ENCODE peak calls at places on chromosomes 16 and 17, in eight cellular contexts. One of them, this sample, is unnamed.
A peak's percentile ranks its signal among the peaks of the same experiment; 100 is the strongest.

GRCh38 chr17:2192367-2193028 is 111.1 kb downstream of the SMG6 start:
- DNase-seq in PC-3: peak; percentile 88
- DNase-seq in breast epithelium: no peak
- DNase-seq in H1: no peak
- DNase-seq in progenitor cell of endocrine pancreas: no peak
- DNase-seq in mammary epithelial cell: peak; percentile 96
- DNase-seq in GM13976: no peak
- DNase-seq in choroid plexus epithelial cell: peak; percentile 92
- DNase-seq in this sample: no peak

GRCh38 chr17:69401251-69401650 is 13.2 kb upstream of the MAP2K6 start:
- DNase-seq in PC-3: peak; percentile 32
- DNase-seq in breast epithelium: no peak
- DNase-seq in H1: no peak
- DNase-seq in progenitor cell of endocrine pancreas: no peak
- DNase-seq in mammary epithelial cell: no peak
- DNase-seq in GM13976: no peak
- DNase-seq in choroid plexus epithelial cell: no peak
- DNase-seq in this sample: no peak

GRCh38 chr17:48160177-48160967 is 52.8 kb downstream of the SNX11 start:
- DNase-seq in PC-3: no peak
- DNase-seq in breast epithelium: no peak
- DNase-seq in H1: peak; percentile 88
- DNase-seq in progenitor cell of endocrine pancreas: peak; percentile 24
- DNase-seq in mammary epithelial cell: no peak
- DNase-seq in GM13976: no peak
- DNase-seq in choroid plexus epithelial cell: no peak
- DNase-seq in this sample: no peak

GRCh38 chr16:30710971-30711370 is 12.0 kb downstream of the SRCAP start:
- DNase-seq in PC-3: peak; percentile 10
- DNase-seq in breast epithelium: no peak
- DNase-seq in H1: no peak
- DNase-seq in progenitor cell of endocrine pancreas: no peak
- DNase-seq in mammary epithelial cell: no peak
- DNase-seq in GM13976: no peak
- DNase-seq in choroid plexus epithelial cell: no peak
- DNase-seq in this sample: no peak

GRCh38 chr17:55758171-55758570 is 7.3 kb downstream of the PCTP start:
- DNase-seq in PC-3: no peak
- DNase-seq in breast epithelium: no peak
- DNase-seq in H1: no peak
- DNase-seq in progenitor cell of endocrine pancreas: no peak
- DNase-seq in mammary epithelial cell: no peak
- DNase-seq in GM13976: no peak
- DNase-seq in choroid plexus epithelial cell: no peak
- DNase-seq in this sample: no peak

GRCh38 chr16:24875466-24875865 is 29.7 kb downstream of the SLC5A11 start:
- DNase-seq in PC-3: no peak
- DNase-seq in breast epithelium: no peak
- DNase-seq in H1: no peak
- DNase-seq in progenitor cell of endocrine pancreas: no peak
- DNase-seq in mammary epithelial cell: no peak
- DNase-seq in GM13976: no peak
- DNase-seq in choroid plexus epithelial cell: no peak
- DNase-seq in this sample: no peak

GRCh38 chr16:83914091-83914710 is 15.3 kb downstream of the MLYCD start:
- DNase-seq in PC-3: no peak
- DNase-seq in breast epithelium: no peak
- DNase-seq in H1: no peak
- DNase-seq in progenitor cell of endocrine pancreas: no peak
- DNase-seq in mammary epithelial cell: no peak
- DNase-seq in GM13976: peak; percentile 21
- DNase-seq in choroid plexus epithelial cell: no peak
- DNase-seq in this sample: no peak

GRCh38 chr17:82831818-82832200 is 8.0 kb downstream of the ZNF750 start:
- DNase-seq in PC-3: no peak
- DNase-seq in breast epithelium: no peak
- DNase-seq in H1: no peak
- DNase-seq in progenitor cell of endocrine pancreas: no peak
- DNase-seq in mammary epithelial cell: no peak
- DNase-seq in GM13976: no peak
- DNase-seq in choroid plexus epithelial cell: no peak
- DNase-seq in this sample: no peak

GRCh38 chr16:70804153-70804728 is 3.3 kb upstream of the VAC14 start:
- DNase-seq in PC-3: peak; percentile 5
- DNase-seq in breast epithelium: no peak
- DNase-seq in H1: no peak
- DNase-seq in progenitor cell of endocrine pancreas: no peak
- DNase-seq in mammary epithelial cell: peak; percentile 91
- DNase-seq in GM13976: no peak
- DNase-seq in choroid plexus epithelial cell: peak; percentile 98
- DNase-seq in this sample: no peak

GRCh38 chr17:64295146-64295545 is 32.1 kb upstream of the TEX2 start:
- DNase-seq in PC-3: no peak
- DNase-seq in breast epithelium: no peak
- DNase-seq in H1: no peak
- DNase-seq in progenitor cell of endocrine pancreas: no peak
- DNase-seq in mammary epithelial cell: no peak
- DNase-seq in GM13976: no peak
- DNase-seq in choroid plexus epithelial cell: no peak
- DNase-seq in this sample: no peak

GRCh38 chr17:64289652-64290051 is 26.6 kb upstream of the TEX2 start:
- DNase-seq in PC-3: no peak
- DNase-seq in breast epithelium: no peak
- DNase-seq in H1: no peak
- DNase-seq in progenitor cell of endocrine pancreas: no peak
- DNase-seq in mammary epithelial cell: no peak
- DNase-seq in GM13976: no peak
- DNase-seq in choroid plexus epithelial cell: no peak
- DNase-seq in this sample: no peak

GRCh38 chr17:64296246-64296645 is 33.2 kb upstream of the TEX2 start:
- DNase-seq in PC-3: no peak
- DNase-seq in breast epithelium: no peak
- DNase-seq in H1: no peak
- DNase-seq in progenitor cell of endocrine pancreas: no peak
- DNase-seq in mammary epithelial cell: no peak
- DNase-seq in GM13976: no peak
- DNase-seq in choroid plexus epithelial cell: peak; percentile 77
- DNase-seq in this sample: no peak

DNA sequence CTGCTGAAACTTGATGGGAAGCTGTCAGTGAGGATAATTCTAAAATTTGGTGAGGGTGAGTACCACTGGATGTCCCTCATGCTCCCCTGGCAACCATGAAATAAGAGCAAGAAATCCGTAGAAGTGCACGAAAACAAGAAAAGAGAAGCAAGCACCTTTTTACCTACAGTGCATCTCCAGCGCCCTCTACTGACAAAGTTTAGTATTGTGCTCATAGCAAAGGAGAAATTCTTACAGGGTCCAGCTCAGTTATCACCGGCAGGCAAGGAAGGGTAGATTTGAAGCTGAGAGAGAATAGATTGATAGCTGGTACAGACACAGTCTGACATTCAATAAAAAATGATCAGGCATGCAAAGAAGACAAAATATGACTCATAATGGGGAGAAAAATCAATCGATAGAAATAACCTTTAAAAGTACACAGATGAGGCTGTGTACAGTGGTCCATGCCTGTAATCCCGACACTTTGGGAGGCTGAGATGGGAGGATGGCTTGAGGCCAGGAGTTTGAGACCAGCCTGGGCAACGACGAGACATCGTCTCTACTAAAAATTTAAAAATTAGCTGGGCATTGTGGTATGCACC is 28.3 kb upstream of the TEX2 start:
- DNase-seq in PC-3: peak; percentile 43
- DNase-seq in breast epithelium: no peak
- DNase-seq in H1: no peak
- DNase-seq in progenitor cell of endocrine pancreas: no peak
- DNase-seq in mammary epithelial cell: no peak
- DNase-seq in GM13976: no peak
- DNase-seq in choroid plexus epithelial cell: no peak
- DNase-seq in this sample: no peak
- TF ChIP-seq CTCF in PC-3: peak; percentile 71
- TF ChIP-seq CTCF in breast epithelium: no peak
- TF ChIP-seq CTCF in H1: peak; percentile 47
- TF ChIP-seq CTCF in progenitor cell of endocrine pancreas: peak; percentile 50
- TF ChIP-seq CTCF in mammary epithelial cell: peak; percentile 54
- TF ChIP-seq CTCF in GM13976: no peak
- TF ChIP-seq CTCF in choroid plexus epithelial cell: peak; percentile 45
- TF ChIP-seq CTCF in this sample: peak; percentile 44

GRCh38 chr16:87391950-87392822 is at the start of gene MAP1LC3B:
- DNase-seq in PC-3: peak; percentile 94
- DNase-seq in breast epithelium: peak; percentile 95
- DNase-seq in H1: peak; percentile 87
- DNase-seq in progenitor cell of endocrine pancreas: peak; percentile 99
- DNase-seq in mammary epithelial cell: peak; percentile 96
- DNase-seq in GM13976: peak; percentile 98
- DNase-seq in choroid plexus epithelial cell: peak; percentile 97
- DNase-seq in this sample: peak; percentile 71
- TF ChIP-seq CTCF in PC-3: no peak
- TF ChIP-seq CTCF in breast epithelium: no peak
- TF ChIP-seq CTCF in H1: no peak
- TF ChIP-seq CTCF in progenitor cell of endocrine pancreas: no peak
- TF ChIP-seq CTCF in mammary epithelial cell: no peak
- TF ChIP-seq CTCF in GM13976: no peak
- TF ChIP-seq CTCF in choroid plexus epithelial cell: no peak
- TF ChIP-seq CTCF in this sample: no peak

GRCh38 chr17:46194393-46195216 is 1.4 kb upstream of the KANSL1 start:
- DNase-seq in PC-3: peak; percentile 66
- DNase-seq in breast epithelium: no peak
- DNase-seq in H1: no peak
- DNase-seq in progenitor cell of endocrine pancreas: no peak
- DNase-seq in mammary epithelial cell: no peak
- DNase-seq in GM13976: peak; percentile 70
- DNase-seq in choroid plexus epithelial cell: peak; percentile 67
- DNase-seq in this sample: no peak
- TF ChIP-seq CTCF in PC-3: peak; percentile 84
- TF ChIP-seq CTCF in breast epithelium: no peak
- TF ChIP-seq CTCF in H1: peak; percentile 46
- TF ChIP-seq CTCF in progenitor cell of endocrine pancreas: peak; percentile 68
- TF ChIP-seq CTCF in mammary epithelial cell: peak; percentile 47
- TF ChIP-seq CTCF in GM13976: peak; percentile 28
- TF ChIP-seq CTCF in choroid plexus epithelial cell: peak; percentile 68
- TF ChIP-seq CTCF in this sample: peak; percentile 79

DNA sequence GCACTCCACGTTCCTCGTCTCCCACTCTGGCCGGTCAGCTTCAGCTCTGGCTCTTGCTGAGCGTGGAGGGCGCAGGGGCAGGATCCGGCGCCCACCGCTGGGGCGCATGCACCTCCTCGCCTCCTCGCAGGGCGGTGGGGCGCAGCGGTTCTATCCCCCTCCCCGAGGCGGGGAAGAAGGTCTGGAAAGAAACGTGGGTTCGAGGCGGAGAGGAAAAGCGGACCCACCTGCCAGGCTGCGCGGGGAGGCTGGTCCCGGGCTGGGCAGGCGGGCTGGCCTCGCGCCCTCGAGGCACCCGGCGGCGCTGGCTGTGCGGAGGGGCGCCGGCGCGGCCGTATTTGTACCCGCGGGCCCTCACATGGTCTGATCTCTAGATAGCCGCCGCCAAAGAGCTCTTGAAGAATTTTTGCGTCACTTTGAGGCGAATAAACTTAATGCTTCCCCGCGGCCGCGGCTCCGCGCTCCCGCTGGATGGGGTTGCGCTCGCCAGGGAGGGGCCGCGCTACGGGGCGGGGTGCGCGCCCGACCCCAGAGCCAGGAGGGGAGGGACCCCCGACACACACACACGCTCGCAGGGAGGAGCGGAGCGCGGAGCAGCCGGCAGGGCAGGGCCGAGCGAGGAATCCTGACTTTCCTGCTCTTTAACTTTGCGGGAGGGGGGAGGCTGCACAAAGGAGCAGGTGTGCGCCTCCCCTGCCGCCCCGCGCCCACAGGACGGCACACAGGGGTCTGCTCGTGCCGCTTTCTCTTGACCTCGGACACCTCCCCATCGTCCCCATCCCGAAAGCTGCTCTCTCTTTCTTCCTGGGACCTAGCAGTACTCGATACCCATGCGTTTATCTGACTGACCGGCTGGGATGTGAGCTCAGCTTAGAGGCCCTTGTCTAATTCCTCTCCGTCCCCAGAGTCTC is at the start of gene SLC6A4:
- DNase-seq in PC-3: no peak
- DNase-seq in breast epithelium: no peak
- DNase-seq in H1: no peak
- DNase-seq in progenitor cell of endocrine pancreas: no peak
- DNase-seq in mammary epithelial cell: peak; percentile 18
- DNase-seq in GM13976: peak; percentile 62
- DNase-seq in choroid plexus epithelial cell: no peak
- DNase-seq in this sample: no peak
- TF ChIP-seq CTCF in PC-3: no peak
- TF ChIP-seq CTCF in breast epithelium: no peak
- TF ChIP-seq CTCF in H1: no peak
- TF ChIP-seq CTCF in progenitor cell of endocrine pancreas: no peak
- TF ChIP-seq CTCF in mammary epithelial cell: no peak
- TF ChIP-seq CTCF in GM13976: no peak
- TF ChIP-seq CTCF in choroid plexus epithelial cell: no peak
- TF ChIP-seq CTCF in this sample: no peak

GRCh38 chr16:66752379-66752778 is 970 bp upstream of the DYNC1LI2 start:
- DNase-seq in PC-3: no peak
- DNase-seq in breast epithelium: no peak
- DNase-seq in H1: no peak
- DNase-seq in progenitor cell of endocrine pancreas: no peak
- DNase-seq in mammary epithelial cell: no peak
- DNase-seq in GM13976: no peak
- DNase-seq in choroid plexus epithelial cell: no peak
- DNase-seq in this sample: no peak

GRCh38 chr16:66750279-66751134 is 902 bp downstream of the DYNC1LI2 start:
- DNase-seq in PC-3: no peak
- DNase-seq in breast epithelium: no peak
- DNase-seq in H1: no peak
- DNase-seq in progenitor cell of endocrine pancreas: no peak
- DNase-seq in mammary epithelial cell: peak; percentile 9
- DNase-seq in GM13976: peak; percentile 27
- DNase-seq in choroid plexus epithelial cell: peak; percentile 14
- DNase-seq in this sample: no peak

GRCh38 chr16:66751135-66751991 is at the start of gene DYNC1LI2:
- DNase-seq in PC-3: peak; percentile 74
- DNase-seq in breast epithelium: peak; percentile 79
- DNase-seq in H1: no peak
- DNase-seq in progenitor cell of endocrine pancreas: peak; percentile 79
- DNase-seq in mammary epithelial cell: peak; percentile 58
- DNase-seq in GM13976: peak; percentile 96
- DNase-seq in choroid plexus epithelial cell: peak; percentile 71
- DNase-seq in this sample: peak; percentile 41

GRCh38 chr16:66752958-66753357 is 1.5 kb upstream of the DYNC1LI2 start:
- DNase-seq in PC-3: no peak
- DNase-seq in breast epithelium: no peak
- DNase-seq in H1: no peak
- DNase-seq in progenitor cell of endocrine pancreas: no peak
- DNase-seq in mammary epithelial cell: no peak
- DNase-seq in GM13976: no peak
- DNase-seq in choroid plexus epithelial cell: no peak
- DNase-seq in this sample: no peak

GRCh38 chr16:66751992-66752322 is 548 bp upstream of the DYNC1LI2 start:
- DNase-seq in PC-3: no peak
- DNase-seq in breast epithelium: no peak
- DNase-seq in H1: no peak
- DNase-seq in progenitor cell of endocrine pancreas: no peak
- DNase-seq in mammary epithelial cell: no peak
- DNase-seq in GM13976: no peak
- DNase-seq in choroid plexus epithelial cell: no peak
- DNase-seq in this sample: no peak
- TF ChIP-seq CTCF in PC-3: peak; percentile 3
- TF ChIP-seq CTCF in breast epithelium: no peak
- TF ChIP-seq CTCF in H1: no peak
- TF ChIP-seq CTCF in progenitor cell of endocrine pancreas: no peak
- TF ChIP-seq CTCF in mammary epithelial cell: no peak
- TF ChIP-seq CTCF in GM13976: no peak
- TF ChIP-seq CTCF in choroid plexus epithelial cell: no peak
- TF ChIP-seq CTCF in this sample: no peak